ENCODE peak calls at places on chromosomes 16 and 17, in four cellular contexts. N, V, L and Y are unnamed samples.

GRCh38 chr16:86072328-86073102 is 173.6 kb downstream of the IRF8 start:
- DNase-seq in V (peak), N (peak), L (peak), Y (peak)

GRCh38 chr17:57366558-57367351 is 110.4 kb downstream of the MSI2 start:
- DNase-seq in N (peak), V (no peak), L (no peak), Y (no peak)

GRCh38 chr16:2009791-2010510 is at the start of gene ZNF598:
- DNase-seq in L (peak), V (peak), N (peak), Y (peak)

GRCh38 chr17:61583242-61583641 is 7.8 kb downstream of the NACA2 start:
- DNase-seq in V (peak), N (no peak), L (no peak), Y (peak)

GRCh38 chr17:57724038-57724728 is 20.9 kb downstream of the CCDC182 start:
- DNase-seq in V (no peak), N (no peak), L (no peak), Y (peak)

GRCh38 chr16:88005968-88006367 is 54.7 kb downstream of the BANP start:
- DNase-seq in L (peak), V (no peak), N (no peak), Y (no peak)

GRCh38 chr16:6008656-6009055 is 911.1 kb upstream of the EEF2KMT start:
- DNase-seq in V (no peak), L (no peak), N (no peak), Y (no peak)

GRCh38 chr16:25855818-25856217 is 164.1 kb downstream of the HS3ST4 start:
- DNase-seq in V (no peak), L (no peak), N (no peak), Y (no peak)

GRCh38 chr16:14672403-14672971 is 21.6 kb downstream of the PLA2G10 start:
- DNase-seq in L (no peak), N (no peak), V (no peak), Y (peak)

GRCh38 chr16:81316176-81316496 is 1.4 kb downstream of the GAN start:
- DNase-seq in V (no peak), N (no peak), L (no peak), Y (no peak)

GRCh38 chr17:28725660-28726395 is at the start of gene TLCD1:
- DNase-seq in N (peak), L (peak), V (no peak), Y (peak)

GRCh38 chr17:71032746-71033273 is 863.5 kb downstream of the KCNJ2 start:
- DNase-seq in V (no peak), L (no peak), N (no peak), Y (no peak)

GRCh38 chr16:1941924-1942809 is 832 bp downstream of the MSRB1 start:
- DNase-seq in V (no peak), L (peak), N (no peak), Y (no peak)

GRCh38 chr16:685967-686366 is 1.8 kb upstream of the JMJD8 start:
- DNase-seq in L (no peak), N (no peak), V (no peak), Y (no peak)

GRCh38 chr17:7972131-7972785 is 30.2 kb upstream of the GUCY2D start:
- DNase-seq in V (no peak), N (no peak), L (peak), Y (no peak)

GRCh38 chr16:47965439-47965838 is 190.4 kb downstream of the ABCC12 start:
- DNase-seq in L (no peak), V (no peak), N (no peak), Y (no peak)

GRCh38 chr16:81652798-81653505 is 126.1 kb upstream of the PLCG2 start:
- DNase-seq in L (no peak), V (no peak), N (no peak), Y (peak)

GRCh38 chr17:2090210-2090641 is 35.3 kb downstream of the HIC1 start:
- DNase-seq in N (no peak), V (no peak), L (no peak), Y (no peak)

GRCh38 chr17:2085648-2085949 is 30.7 kb downstream of the HIC1 start:
- DNase-seq in V (peak), N (peak), L (peak), Y (no peak)

GRCh38 chr17:2086306-2086705 is 31.4 kb downstream of the HIC1 start:
- DNase-seq in L (no peak), N (no peak), V (no peak), Y (no peak)

GRCh38 chr17:2089021-2089422 is 34.1 kb downstream of the HIC1 start:
- DNase-seq in V (no peak), N (no peak), L (no peak), Y (no peak)

DNA sequence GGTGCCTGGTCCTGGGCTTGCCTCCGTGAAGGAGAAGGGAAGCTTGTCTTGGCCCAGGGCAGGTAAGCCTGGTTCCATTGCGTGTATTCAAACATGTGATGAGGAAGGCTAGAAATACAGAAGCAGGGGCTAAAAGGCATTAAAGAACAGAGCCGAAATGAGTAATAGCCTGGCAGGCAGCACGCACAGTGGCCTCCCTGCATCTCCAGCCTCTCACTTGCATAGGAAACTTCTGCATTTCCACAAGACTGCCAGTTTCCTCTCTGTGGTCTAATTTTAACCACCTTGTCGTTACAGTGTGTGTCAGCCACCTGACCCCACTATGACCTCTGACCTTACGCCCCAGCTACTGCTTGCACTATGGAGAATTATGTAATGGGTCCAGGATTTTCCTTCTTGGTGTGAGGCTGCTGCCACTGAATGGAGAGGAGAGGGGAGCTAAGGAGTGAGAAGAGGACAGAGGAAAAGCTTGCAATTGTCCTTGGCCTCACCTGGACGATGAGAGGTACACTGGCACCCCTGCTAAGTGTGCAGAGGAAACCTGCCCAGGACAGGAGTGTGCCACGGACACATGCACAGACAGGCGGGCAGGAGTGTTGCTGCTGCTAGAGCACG is 32.8 kb downstream of the HIC1 start:
- DNase-seq in N (peak), L (peak), V (no peak), Y (peak)
- TF ChIP-seq CTCF in N (no peak), L (no peak), V (no peak), Y (no peak)

GRCh38 chr17:76843703-76844484 is 24.3 kb upstream of the MGAT5B start:
- DNase-seq in N (no peak), L (no peak), V (no peak), Y (no peak)
- TF ChIP-seq CTCF in N (no peak), L (no peak), V (no peak), Y (no peak)

DNA sequence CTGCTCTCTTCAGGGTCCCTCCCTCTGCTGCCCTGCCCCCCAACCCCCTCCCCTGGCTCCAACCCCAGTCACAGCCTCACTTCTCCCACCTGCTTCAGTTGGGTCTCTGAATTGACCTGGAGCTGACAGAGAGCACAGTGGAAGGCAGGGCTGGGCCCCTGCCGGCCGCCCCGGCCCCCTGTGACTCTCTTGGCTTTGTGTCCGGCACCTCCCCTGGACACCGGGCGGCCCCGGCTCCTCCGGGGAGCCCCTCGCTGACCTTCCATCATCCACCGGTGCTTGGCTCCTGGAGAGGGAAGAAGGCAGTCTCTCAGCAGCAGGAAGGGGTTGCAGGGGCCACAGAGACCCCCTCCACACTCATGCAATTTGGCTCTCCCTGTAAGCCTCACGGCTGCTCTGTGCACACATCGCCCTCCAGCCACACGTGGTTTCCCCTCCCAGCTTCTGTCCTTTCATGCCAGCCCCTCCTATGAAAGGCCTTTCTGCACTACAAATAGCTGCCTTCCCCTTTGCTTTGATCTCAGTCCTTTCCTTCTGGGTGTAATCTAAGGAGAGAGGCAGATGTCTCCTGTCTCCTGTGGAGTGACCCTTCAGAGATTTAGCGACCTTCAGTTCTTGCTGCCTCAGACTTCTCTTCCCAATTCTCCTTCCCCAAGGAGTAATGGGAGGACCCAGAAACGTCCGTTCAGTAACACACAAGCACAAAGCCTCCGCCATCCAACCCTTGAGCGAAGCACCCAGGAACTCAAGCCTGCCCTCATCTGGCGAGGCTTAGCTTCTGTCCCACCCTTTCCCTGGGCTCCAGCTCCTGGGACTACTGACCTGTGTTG is 8.3 kb downstream of the NKIRAS2 start:
- DNase-seq in V (no peak), N (no peak), L (no peak), Y (no peak)
- TF ChIP-seq CTCF in V (peak), N (no peak), L (no peak), Y (no peak)

GRCh38 chr16:3485821-3486505 is 9.3 kb downstream of the C16orf90 start:
- DNase-seq in V (no peak), L (no peak), N (no peak), Y (no peak)
- TF ChIP-seq CTCF in V (no peak), L (no peak), N (no peak), Y (no peak)

GRCh38 chr17:35227546-35227945 is 15.3 kb upstream of the SLFN5 start:
- DNase-seq in V (no peak), N (no peak), L (no peak), Y (no peak)
- TF ChIP-seq CTCF in V (no peak), N (no peak), L (no peak), Y (no peak)

DNA sequence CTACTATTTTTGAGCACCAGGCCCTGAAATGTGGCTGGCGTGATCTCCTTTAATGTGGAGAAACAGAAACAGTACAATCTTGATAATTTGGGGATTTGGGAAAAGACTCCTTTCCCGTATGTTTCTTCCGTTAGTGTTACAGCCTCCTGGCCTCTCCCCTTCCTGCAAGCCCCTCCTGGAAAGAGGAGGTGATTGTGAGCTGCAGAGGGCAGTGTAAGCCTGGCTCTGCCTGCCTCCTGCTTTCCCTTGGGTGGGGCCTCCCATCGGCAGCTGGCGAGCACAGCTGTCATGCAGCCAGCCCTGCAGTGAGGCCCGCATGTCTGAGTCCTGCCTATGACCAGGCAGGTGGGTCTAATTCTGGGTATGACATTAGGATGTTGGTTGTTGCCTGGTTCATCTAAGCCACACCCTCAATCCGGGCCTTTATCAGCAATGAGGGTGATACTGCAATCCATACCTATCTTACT is 48.7 kb upstream of the WSB1 start:
- DNase-seq in L (peak), N (peak), V (no peak), Y (peak)
- TF ChIP-seq CTCF in L (peak), N (peak), V (peak), Y (peak)

DNA sequence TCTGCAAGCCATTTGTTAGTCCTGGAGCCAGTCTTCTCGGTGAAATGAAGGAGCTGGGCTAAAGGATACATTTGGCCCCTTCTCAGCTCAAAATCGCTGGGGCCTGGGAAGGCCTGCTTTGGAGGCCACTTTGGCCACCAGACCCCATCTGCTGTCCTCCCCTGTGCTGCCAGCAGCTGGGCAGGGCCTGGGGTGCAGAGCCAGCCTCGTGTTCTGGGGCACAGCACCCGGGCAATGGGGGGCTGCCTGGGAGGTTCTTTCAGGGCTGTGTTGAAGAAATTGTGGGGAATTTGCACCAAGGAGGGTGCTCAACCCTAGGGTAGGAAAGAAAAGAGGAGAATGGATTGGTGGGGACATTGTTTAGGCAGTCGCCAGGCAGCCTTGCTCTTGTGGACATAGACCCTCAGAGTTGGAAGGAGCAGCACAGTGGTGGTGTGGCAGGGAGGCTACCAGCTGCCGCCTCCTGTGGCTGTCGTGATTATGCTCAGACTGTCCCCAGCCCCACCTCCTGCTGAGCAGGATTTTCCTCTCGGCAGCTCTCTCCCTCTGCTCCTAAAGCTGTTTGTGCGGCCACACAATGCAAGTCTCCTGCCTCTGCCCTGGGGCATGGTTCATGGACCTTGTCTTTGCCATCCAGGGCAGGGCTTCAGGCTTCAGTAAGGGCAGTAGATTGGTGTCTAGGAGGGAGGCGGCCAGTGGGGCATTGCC is 174.8 kb downstream of the NTN1 start:
- DNase-seq in L (no peak), V (no peak), N (no peak), Y (no peak)
- TF ChIP-seq CTCF in L (no peak), V (no peak), N (no peak), Y (no peak)